ENCODE peak calls at places on chromosomes 13 and 19, in five cellular contexts. S is IMR-90, Q is A549, R is K562, C is HepG2. W is an unnamed sample.

GRCh38 chr13:112177889-112178288 is 110.9 kb downstream of the SOX1 start:
- DNase-seq in Q (no peak), R (no peak), C (no peak), S (no peak), W (no peak)

GRCh38 chr13:63305641-63306133 is 1890.0 kb upstream of the PCDH20 start:
- DNase-seq in Q (no peak), C (no peak), R (no peak), S (no peak), W (no peak)

GRCh38 chr13:114072421-114072820 is 60.0 kb downstream of the RASA3 start:
- DNase-seq in Q (no peak), R (no peak), S (no peak), C (no peak), W (no peak)

GRCh38 chr13:32125221-32125621 is 93.6 kb downstream of the FRY start:
- DNase-seq in R (no peak), Q (no peak), S (peak; percentile 26), C (no peak), W (no peak)

GRCh38 chr13:40549500-40550094 is 116.8 kb downstream of the FOXO1 start:
- DNase-seq in Q (no peak), S (no peak), C (peak; percentile 77), R (no peak), W (no peak)

GRCh38 chr13:41462427-41462826 is 5.1 kb downstream of the RGCC start:
- DNase-seq in Q (no peak), R (no peak), S (no peak), C (no peak), W (no peak)

GRCh38 chr19:13428352-13428751 is 77.9 kb downstream of the CACNA1A start:
- DNase-seq in R (peak; percentile 52), S (peak; percentile 17), Q (no peak), C (no peak), W (peak; percentile 54)

GRCh38 chr19:4720037-4720700 is 3.5 kb downstream of the DPP9 start:
- DNase-seq in C (no peak), R (no peak), S (no peak), Q (no peak), W (no peak)

GRCh38 chr19:42109896-42110295 is 22.4 kb downstream of the POU2F2 start:
- DNase-seq in C (no peak), S (no peak), Q (no peak), R (no peak), W (no peak)

GRCh38 chr13:71864981-71865857 is 1.8 kb downstream of the DACH1 start:
- DNase-seq in R (no peak), S (no peak), Q (no peak), C (no peak), W (no peak)

GRCh38 chr19:10168386-10168948 is 26.3 kb downstream of the DNMT1 start:
- DNase-seq in Q (no peak), S (peak; percentile 28), C (no peak), R (no peak), W (no peak)

GRCh38 chr13:48678316-48678715 is 24.6 kb downstream of the CYSLTR2 start:
- DNase-seq in C (no peak), Q (no peak), S (no peak), R (no peak), W (no peak)

GRCh38 chr19:48815870-48816501 is 5.2 kb upstream of the BCAT2 start:
- DNase-seq in S (peak; percentile 43), Q (peak; percentile 71), R (no peak), C (peak; percentile 86), W (no peak)

GRCh38 chr13:113654175-113654560 is 3.8 kb downstream of the ATP4B start:
- DNase-seq in Q (no peak), S (no peak), C (no peak), R (no peak), W (no peak)

GRCh38 chr19:29098863-29099481 is 114.0 kb downstream of the UQCRFS1 start:
- DNase-seq in R (no peak), Q (peak; percentile 23), C (no peak), S (peak; percentile 77), W (no peak)

GRCh38 chr19:34220472-34221063 is 33.8 kb upstream of the GARRE1 start:
- DNase-seq in Q (peak; percentile 87), S (peak; percentile 53), R (peak; percentile 69), C (peak; percentile 67), W (no peak)

DNA sequence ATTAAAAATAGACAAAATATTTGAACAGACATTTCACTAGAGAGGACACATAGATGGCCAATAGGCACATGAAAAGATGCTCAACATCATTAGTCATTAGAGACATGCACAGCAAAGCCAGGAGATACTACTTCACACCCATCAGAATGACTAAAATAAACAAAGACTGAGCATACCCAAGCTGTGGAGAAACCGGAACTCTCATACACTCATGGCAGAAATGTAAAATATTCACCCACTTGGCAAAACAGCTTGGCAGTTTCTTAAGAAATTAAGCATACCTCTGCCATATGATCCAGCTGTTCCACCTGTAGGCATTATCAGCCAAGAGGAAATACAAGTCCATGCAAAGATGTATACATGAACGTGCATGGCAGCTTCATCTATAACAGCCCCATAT is 213.4 kb downstream of the TSHZ3 start:
- DNase-seq in S (peak; percentile 56), R (no peak), Q (no peak), C (no peak), W (no peak)
- TF ChIP-seq MAFK in S (peak; percentile 21), R (no peak), Q (no peak), C (no peak), W (no peak)

GRCh38 chr13:92716749-92717148 is 509.9 kb upstream of the GPC6 start:
- DNase-seq in Q (no peak), C (peak; percentile 5), S (peak; percentile 19), R (no peak), W (no peak)
- TF ChIP-seq MAFK in Q (no peak), C (no peak), S (no peak), R (no peak), W (no peak)

GRCh38 chr13:36675213-36675536 is 1.4 kb downstream of the SERTM1 start:
- DNase-seq in C (no peak), R (no peak), S (no peak), Q (no peak), W (peak; percentile 48)

GRCh38 chr13:36674337-36675212 is 755 bp downstream of the SERTM1 start:
- DNase-seq in S (no peak), Q (no peak), R (no peak), C (no peak), W (no peak)

GRCh38 chr13:36673352-36673751 is 468 bp upstream of the SERTM1 start:
- DNase-seq in Q (no peak), S (no peak), C (no peak), R (no peak), W (peak; percentile 47)

DNA sequence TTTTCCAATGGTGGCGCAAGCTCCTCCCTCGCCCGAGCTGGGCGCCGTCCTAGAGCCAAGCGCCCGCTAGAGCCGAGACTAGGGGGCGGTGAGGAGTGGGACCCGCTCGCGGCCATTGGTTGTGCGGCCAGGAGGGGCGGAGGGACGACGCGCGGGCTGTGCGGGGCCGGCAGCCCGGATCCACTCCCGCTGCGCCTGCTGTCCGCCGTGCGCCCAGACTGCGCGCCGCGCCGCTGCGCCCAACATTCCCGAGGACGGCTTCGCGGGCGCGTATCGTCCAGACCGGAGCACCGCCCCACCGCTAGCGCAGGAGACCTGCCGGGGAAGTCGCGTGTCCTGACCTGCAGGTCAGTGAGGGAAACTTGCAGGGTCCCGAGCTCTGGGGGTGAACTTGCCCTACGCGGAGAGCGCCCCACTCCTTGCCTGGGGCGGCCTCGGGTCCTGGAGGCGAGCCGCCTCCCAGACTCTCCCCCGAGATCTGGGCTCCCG is at the start of gene SERTM1:
- DNase-seq in R (no peak), Q (no peak), C (no peak), S (no peak), W (peak; percentile 81)
- TF ChIP-seq MAFK in R (no peak), Q (no peak), C (no peak), S (no peak), W (no peak)

DNA sequence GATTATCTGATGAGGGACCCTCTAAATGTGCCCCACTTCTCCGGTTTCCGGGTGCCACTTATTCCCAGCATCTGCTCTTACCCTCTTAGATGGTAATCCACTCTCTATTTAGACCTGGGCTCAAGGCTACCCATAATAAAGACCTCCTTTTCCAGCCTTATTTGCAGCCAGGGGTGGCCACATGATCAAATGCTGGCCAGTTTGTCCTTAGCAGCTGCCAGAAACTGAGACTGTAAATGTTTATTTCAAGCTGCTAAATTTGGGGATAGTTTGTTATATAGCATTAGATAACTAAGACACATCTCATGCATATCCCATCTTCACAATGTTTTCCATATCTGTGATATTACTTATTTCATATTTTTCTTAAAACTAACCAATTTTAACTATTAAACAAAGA is 10.1 kb downstream of the THAP8 start:
- DNase-seq in R (no peak), C (no peak), S (no peak), Q (no peak), W (no peak)
- TF ChIP-seq MAFK in R (no peak), C (no peak), S (no peak), Q (no peak), W (no peak)

GRCh38 chr19:1295169-1296012 is 9.7 kb downstream of the EFNA2 start:
- DNase-seq in Q (no peak), R (peak; percentile 99), C (no peak), S (no peak), W (no peak)
- TF ChIP-seq MAFK in Q (no peak), R (no peak), C (no peak), S (no peak), W (no peak)

DNA sequence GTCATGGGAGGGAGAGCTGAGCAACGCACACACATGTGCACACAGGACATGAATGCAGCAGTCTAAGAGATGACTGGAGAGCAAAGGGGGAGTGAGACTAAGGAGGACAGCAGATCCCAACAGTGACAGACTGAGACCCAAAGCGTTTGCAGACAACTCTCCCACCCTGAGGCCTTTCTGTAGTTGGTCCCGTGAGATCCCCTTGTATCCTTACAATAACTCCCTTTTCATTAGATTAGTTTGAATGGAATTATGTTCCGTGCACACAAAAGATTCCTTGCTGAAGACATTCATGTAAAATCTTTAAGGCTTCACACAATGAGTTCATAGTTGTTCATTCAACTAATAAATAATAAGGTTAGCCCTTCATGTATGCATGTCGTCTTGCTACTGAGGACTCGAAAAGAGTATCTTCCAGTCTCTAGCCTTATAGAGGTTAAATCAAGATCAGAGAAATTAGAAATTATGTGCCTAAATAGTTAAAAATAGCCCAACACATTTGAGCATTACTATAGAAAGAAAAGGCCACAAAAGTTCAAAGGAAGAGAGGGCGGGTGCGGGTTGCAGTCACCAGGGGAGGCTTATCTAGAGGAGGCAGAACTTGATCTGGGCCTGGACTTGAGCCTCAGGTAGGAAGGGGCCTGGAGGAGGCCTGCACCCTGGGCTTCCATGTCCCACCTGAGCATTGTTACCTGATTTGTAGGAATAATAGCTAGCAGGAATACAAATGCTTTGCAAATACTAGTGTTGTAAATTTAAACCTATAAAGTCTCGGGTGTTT is 3.1 kb upstream of the GTF3A start:
- DNase-seq in C (no peak), S (no peak), Q (no peak), R (peak; percentile 40), W (no peak)
- TF ChIP-seq MAFK in C (no peak), S (no peak), Q (no peak), R (no peak), W (no peak)

DNA sequence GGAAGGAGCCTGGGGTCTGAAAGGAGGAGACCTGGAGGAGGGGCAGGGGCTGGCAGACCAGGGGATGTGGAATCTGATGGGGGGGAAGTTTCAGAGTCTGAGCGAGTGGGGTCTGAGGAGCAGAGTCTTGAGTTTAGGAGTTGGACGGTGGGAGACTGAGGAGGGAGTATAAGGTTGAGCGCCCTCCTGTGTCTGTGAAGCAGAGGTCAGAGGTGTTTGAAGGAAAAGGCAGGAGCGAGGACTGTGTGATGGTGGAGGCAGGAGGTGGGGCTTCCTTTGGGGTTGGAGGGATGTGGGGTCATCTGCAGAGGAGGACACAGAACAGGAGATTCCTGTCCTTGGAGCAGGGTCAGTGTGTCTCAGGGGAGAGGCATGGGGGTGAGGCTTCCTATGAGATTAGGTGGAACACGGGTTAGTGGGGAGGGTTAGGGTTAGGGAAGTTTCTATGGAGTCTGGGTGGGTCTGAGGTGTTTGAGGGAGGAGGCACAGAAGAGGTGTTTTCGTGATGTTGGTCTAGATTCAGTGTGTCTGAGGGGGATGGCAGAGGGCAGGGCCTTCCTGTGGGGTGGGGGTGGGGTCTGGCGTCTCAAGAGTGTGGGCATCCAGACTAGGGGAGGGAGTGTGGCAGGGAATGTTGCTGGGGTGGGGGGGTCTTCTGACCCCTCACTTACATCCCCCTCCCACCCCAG is 8.3 kb downstream of the RYR1 start:
- DNase-seq in R (peak; percentile 63), S (no peak), Q (no peak), C (peak; percentile 16), W (no peak)
- TF ChIP-seq MAFK in R (no peak), S (no peak), Q (no peak), C (no peak), W (no peak)